ENCODE peak calls at places on chromosomes 2 and 18, in ten cellular contexts. One of them, this sample, is unnamed.

GRCh38 chr2:121754851-121755236 is 607 bp upstream of the TSN start:
- DNase-seq in tibial artery: no peak
- DNase-seq in suprapubic skin: no peak
- DNase-seq in HCT116: no peak
- DNase-seq in heart right ventricle: no peak
- DNase-seq in A549: no peak
- DNase-seq in upper lobe of right lung: no peak
- DNase-seq in PC-3: no peak
- DNase-seq in body of pancreas: no peak
- DNase-seq in SK-N-SH: no peak
- DNase-seq in this sample: no peak

GRCh38 chr2:131039101-131039440 is 54.2 kb downstream of the FAM168B start:
- DNase-seq in body of pancreas: no peak
- DNase-seq in upper lobe of right lung: no peak
- DNase-seq in PC-3: no peak
- DNase-seq in A549: no peak
- DNase-seq in HCT116: no peak
- DNase-seq in heart right ventricle: no peak
- DNase-seq in suprapubic skin: no peak
- DNase-seq in tibial artery: no peak
- DNase-seq in SK-N-SH: no peak
- DNase-seq in this sample: no peak

GRCh38 chr2:73069855-73070650 is 1.5 kb downstream of the SFXN5 start:
- DNase-seq in suprapubic skin: no peak
- DNase-seq in upper lobe of right lung: no peak
- DNase-seq in HCT116: no peak
- DNase-seq in heart right ventricle: no peak
- DNase-seq in SK-N-SH: no peak
- DNase-seq in body of pancreas: no peak
- DNase-seq in PC-3: peak
- DNase-seq in A549: no peak
- DNase-seq in tibial artery: no peak
- DNase-seq in this sample: no peak

GRCh38 chr2:133774675-133775005 is 206.4 kb upstream of the NCKAP5 start:
- DNase-seq in HCT116: no peak
- DNase-seq in SK-N-SH: no peak
- DNase-seq in tibial artery: peak
- DNase-seq in body of pancreas: no peak
- DNase-seq in upper lobe of right lung: no peak
- DNase-seq in heart right ventricle: no peak
- DNase-seq in PC-3: no peak
- DNase-seq in suprapubic skin: no peak
- DNase-seq in A549: no peak
- DNase-seq in this sample: no peak

GRCh38 chr2:60215295-60215990 is 338.0 kb downstream of the BCL11A start:
- DNase-seq in upper lobe of right lung: no peak
- DNase-seq in suprapubic skin: no peak
- DNase-seq in tibial artery: no peak
- DNase-seq in heart right ventricle: no peak
- DNase-seq in HCT116: no peak
- DNase-seq in body of pancreas: peak
- DNase-seq in SK-N-SH: no peak
- DNase-seq in PC-3: no peak
- DNase-seq in A549: no peak
- DNase-seq in this sample: peak

GRCh38 chr2:238167761-238168160 is 9.0 kb downstream of the ERFE start:
- DNase-seq in suprapubic skin: no peak
- DNase-seq in upper lobe of right lung: peak
- DNase-seq in tibial artery: no peak
- DNase-seq in PC-3: no peak
- DNase-seq in SK-N-SH: peak
- DNase-seq in body of pancreas: no peak
- DNase-seq in HCT116: no peak
- DNase-seq in A549: no peak
- DNase-seq in heart right ventricle: no peak
- DNase-seq in this sample: peak

GRCh38 chr2:26559556-26559955 is 81.6 kb downstream of the CIB4 start:
- DNase-seq in HCT116: no peak
- DNase-seq in body of pancreas: no peak
- DNase-seq in heart right ventricle: no peak
- DNase-seq in A549: no peak
- DNase-seq in suprapubic skin: peak
- DNase-seq in PC-3: no peak
- DNase-seq in tibial artery: peak
- DNase-seq in upper lobe of right lung: peak
- DNase-seq in SK-N-SH: no peak
- DNase-seq in this sample: no peak

GRCh38 chr2:65320042-65320711 is 92.5 kb downstream of the ACTR2 start:
- DNase-seq in tibial artery: no peak
- DNase-seq in SK-N-SH: no peak
- DNase-seq in heart right ventricle: no peak
- DNase-seq in upper lobe of right lung: no peak
- DNase-seq in HCT116: peak
- DNase-seq in suprapubic skin: no peak
- DNase-seq in A549: peak
- DNase-seq in body of pancreas: no peak
- DNase-seq in PC-3: peak
- DNase-seq in this sample: peak

GRCh38 chr2:198811198-198811597 is 646.5 kb downstream of the SATB2 start:
- DNase-seq in A549: no peak
- DNase-seq in SK-N-SH: no peak
- DNase-seq in body of pancreas: no peak
- DNase-seq in HCT116: no peak
- DNase-seq in PC-3: no peak
- DNase-seq in tibial artery: no peak
- DNase-seq in suprapubic skin: no peak
- DNase-seq in heart right ventricle: no peak
- DNase-seq in upper lobe of right lung: no peak
- DNase-seq in this sample: no peak

GRCh38 chr2:150135223-150135883 is 352.1 kb downstream of the RND3 start:
- DNase-seq in suprapubic skin: no peak
- DNase-seq in heart right ventricle: no peak
- DNase-seq in A549: no peak
- DNase-seq in tibial artery: no peak
- DNase-seq in HCT116: no peak
- DNase-seq in SK-N-SH: no peak
- DNase-seq in upper lobe of right lung: no peak
- DNase-seq in body of pancreas: peak
- DNase-seq in PC-3: no peak
- DNase-seq in this sample: no peak

GRCh38 chr2:101038455-101039255 is 36.6 kb downstream of the RPL31 start:
- DNase-seq in SK-N-SH: no peak
- DNase-seq in PC-3: peak
- DNase-seq in body of pancreas: no peak
- DNase-seq in A549: no peak
- DNase-seq in heart right ventricle: no peak
- DNase-seq in HCT116: peak
- DNase-seq in tibial artery: no peak
- DNase-seq in upper lobe of right lung: no peak
- DNase-seq in suprapubic skin: no peak
- DNase-seq in this sample: no peak

GRCh38 chr2:219335373-219335786 is 2.8 kb upstream of the RESP18 start:
- DNase-seq in HCT116: no peak
- DNase-seq in heart right ventricle: no peak
- DNase-seq in PC-3: no peak
- DNase-seq in SK-N-SH: no peak
- DNase-seq in body of pancreas: no peak
- DNase-seq in suprapubic skin: no peak
- DNase-seq in upper lobe of right lung: no peak
- DNase-seq in tibial artery: peak
- DNase-seq in A549: no peak
- DNase-seq in this sample: no peak

GRCh38 chr2:234674781-234675201 is 177.9 kb upstream of the ARL4C start:
- DNase-seq in heart right ventricle: no peak
- DNase-seq in SK-N-SH: no peak
- DNase-seq in A549: no peak
- DNase-seq in HCT116: no peak
- DNase-seq in body of pancreas: no peak
- DNase-seq in suprapubic skin: no peak
- DNase-seq in PC-3: no peak
- DNase-seq in tibial artery: no peak
- DNase-seq in upper lobe of right lung: no peak
- DNase-seq in this sample: no peak

GRCh38 chr2:205369813-205370212 is 312.5 kb upstream of the NRP2 start:
- DNase-seq in A549: no peak
- DNase-seq in PC-3: no peak
- DNase-seq in tibial artery: no peak
- DNase-seq in HCT116: no peak
- DNase-seq in SK-N-SH: no peak
- DNase-seq in upper lobe of right lung: no peak
- DNase-seq in body of pancreas: no peak
- DNase-seq in suprapubic skin: no peak
- DNase-seq in heart right ventricle: peak
- DNase-seq in this sample: no peak

GRCh38 chr2:44569397-44569970 is 207.7 kb downstream of the CAMKMT start:
- DNase-seq in SK-N-SH: no peak
- DNase-seq in tibial artery: no peak
- DNase-seq in HCT116: no peak
- DNase-seq in heart right ventricle: no peak
- DNase-seq in A549: no peak
- DNase-seq in body of pancreas: no peak
- DNase-seq in upper lobe of right lung: no peak
- DNase-seq in suprapubic skin: no peak
- DNase-seq in PC-3: peak
- DNase-seq in this sample: no peak

GRCh38 chr2:117832905-117833613 is 18.6 kb downstream of the DDX18 start:
- DNase-seq in tibial artery: no peak
- DNase-seq in upper lobe of right lung: no peak
- DNase-seq in HCT116: no peak
- DNase-seq in SK-N-SH: no peak
- DNase-seq in suprapubic skin: no peak
- DNase-seq in body of pancreas: no peak
- DNase-seq in A549: no peak
- DNase-seq in PC-3: peak
- DNase-seq in heart right ventricle: no peak
- DNase-seq in this sample: peak

GRCh38 chr18:22691988-22692710 is 241.0 kb upstream of the RBBP8 start:
- DNase-seq in suprapubic skin: no peak
- DNase-seq in PC-3: no peak
- DNase-seq in body of pancreas: no peak
- DNase-seq in SK-N-SH: no peak
- DNase-seq in HCT116: no peak
- DNase-seq in upper lobe of right lung: no peak
- DNase-seq in A549: no peak
- DNase-seq in heart right ventricle: no peak
- DNase-seq in tibial artery: no peak
- DNase-seq in this sample: peak

GRCh38 chr2:189252991-189253680 is 73.6 kb upstream of the COL5A2 start:
- DNase-seq in HCT116: no peak
- DNase-seq in PC-3: peak
- DNase-seq in heart right ventricle: no peak
- DNase-seq in A549: no peak
- DNase-seq in upper lobe of right lung: no peak
- DNase-seq in tibial artery: no peak
- DNase-seq in SK-N-SH: no peak
- DNase-seq in suprapubic skin: no peak
- DNase-seq in body of pancreas: no peak
- DNase-seq in this sample: no peak

GRCh38 chr2:207337234-207338219 is 171.8 kb upstream of the KLF7 start:
- DNase-seq in SK-N-SH: no peak
- DNase-seq in HCT116: peak
- DNase-seq in suprapubic skin: no peak
- DNase-seq in heart right ventricle: no peak
- DNase-seq in body of pancreas: no peak
- DNase-seq in tibial artery: no peak
- DNase-seq in PC-3: peak
- DNase-seq in upper lobe of right lung: no peak
- DNase-seq in A549: peak
- DNase-seq in this sample: peak
- TF ChIP-seq CTCF in SK-N-SH: no peak
- TF ChIP-seq CTCF in HCT116: no peak
- TF ChIP-seq CTCF in suprapubic skin: no peak
- TF ChIP-seq CTCF in heart right ventricle: no peak
- TF ChIP-seq CTCF in body of pancreas: no peak
- TF ChIP-seq CTCF in tibial artery: no peak
- TF ChIP-seq CTCF in PC-3: no peak
- TF ChIP-seq CTCF in upper lobe of right lung: no peak
- TF ChIP-seq CTCF in A549: no peak
- TF ChIP-seq CTCF in this sample: no peak

GRCh38 chr2:241302759-241303651 is 12.5 kb downstream of the HDLBP start:
- DNase-seq in upper lobe of right lung: no peak
- DNase-seq in PC-3: no peak
- DNase-seq in SK-N-SH: peak
- DNase-seq in A549: no peak
- DNase-seq in tibial artery: no peak
- DNase-seq in suprapubic skin: no peak
- DNase-seq in body of pancreas: peak
- DNase-seq in HCT116: no peak
- DNase-seq in heart right ventricle: no peak
- DNase-seq in this sample: peak
- H3K27ac ChIP-seq in upper lobe of right lung: no peak
- H3K27ac ChIP-seq in PC-3: no peak
- H3K27ac ChIP-seq in SK-N-SH: peak
- H3K27ac ChIP-seq in A549: no peak
- H3K27ac ChIP-seq in tibial artery: no peak
- H3K27ac ChIP-seq in suprapubic skin: no peak
- H3K27ac ChIP-seq in body of pancreas: peak
- H3K27ac ChIP-seq in HCT116: no peak
- H3K27ac ChIP-seq in heart right ventricle: no peak
- H3K27ac ChIP-seq in this sample: peak

GRCh38 chr2:239233576-239233975 is 167.2 kb downstream of the HDAC4 start:
- DNase-seq in tibial artery: no peak
- DNase-seq in A549: no peak
- DNase-seq in heart right ventricle: no peak
- DNase-seq in suprapubic skin: no peak
- DNase-seq in body of pancreas: no peak
- DNase-seq in HCT116: no peak
- DNase-seq in SK-N-SH: no peak
- DNase-seq in PC-3: no peak
- DNase-seq in upper lobe of right lung: no peak
- DNase-seq in this sample: no peak
- H3K4me3 ChIP-seq in tibial artery: no peak
- H3K4me3 ChIP-seq in A549: no peak
- H3K4me3 ChIP-seq in heart right ventricle: no peak
- H3K4me3 ChIP-seq in suprapubic skin: no peak
- H3K4me3 ChIP-seq in body of pancreas: no peak
- H3K4me3 ChIP-seq in HCT116: no peak
- H3K4me3 ChIP-seq in SK-N-SH: no peak
- H3K4me3 ChIP-seq in PC-3: no peak
- H3K4me3 ChIP-seq in upper lobe of right lung: no peak
- H3K4me3 ChIP-seq in this sample: no peak

DNA sequence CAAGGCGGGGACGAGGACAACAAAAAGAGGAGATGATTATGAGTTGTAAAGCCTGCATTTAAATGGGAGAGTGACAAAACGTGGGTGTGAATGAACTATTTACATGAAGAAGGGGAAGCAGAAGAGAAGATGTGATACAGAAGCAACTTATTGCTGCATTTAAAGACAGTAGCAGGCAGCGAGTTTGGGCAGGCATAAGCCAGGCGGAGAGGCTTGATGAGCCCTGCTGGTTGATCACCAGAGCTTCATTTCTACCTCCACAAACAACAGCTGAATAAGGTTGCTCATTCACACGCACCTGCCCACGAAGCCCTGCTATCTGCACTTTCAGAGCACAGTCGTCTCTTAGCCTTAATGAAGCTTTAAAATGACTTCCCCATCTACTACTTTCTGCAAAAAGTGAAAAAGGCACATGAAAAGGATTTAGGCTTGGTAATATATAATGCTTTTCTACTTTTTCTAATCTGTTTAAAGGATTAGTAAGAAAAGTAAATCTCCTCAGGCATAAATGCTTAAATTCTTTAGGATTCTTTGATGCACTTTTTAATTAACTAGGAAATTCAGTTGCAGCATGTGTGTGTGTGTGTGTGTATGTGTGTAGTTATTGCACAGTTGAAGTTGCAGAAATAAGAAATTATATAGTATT is 3.1 kb downstream of the SLC38A11 start:
- DNase-seq in tibial artery: no peak
- DNase-seq in SK-N-SH: no peak
- DNase-seq in HCT116: no peak
- DNase-seq in body of pancreas: no peak
- DNase-seq in upper lobe of right lung: no peak
- DNase-seq in A549: no peak
- DNase-seq in suprapubic skin: no peak
- DNase-seq in heart right ventricle: no peak
- DNase-seq in PC-3: no peak
- DNase-seq in this sample: no peak
- TF ChIP-seq CTCF in tibial artery: no peak
- TF ChIP-seq CTCF in SK-N-SH: no peak
- TF ChIP-seq CTCF in HCT116: no peak
- TF ChIP-seq CTCF in body of pancreas: no peak
- TF ChIP-seq CTCF in upper lobe of right lung: no peak
- TF ChIP-seq CTCF in A549: no peak
- TF ChIP-seq CTCF in suprapubic skin: no peak
- TF ChIP-seq CTCF in heart right ventricle: no peak
- TF ChIP-seq CTCF in PC-3: no peak
- TF ChIP-seq CTCF in this sample: no peak

This sample was measured in cardiac muscle cell.